ENCODE peak calls at places on chromosomes 12 and 14, in nine cellular contexts. F is H54; H is nephron progenitor cell; Y is lower lobe of right lung; V is CD4-positive, alpha-beta memory T cell; K is AG10803; S is NB4; P is A172; D is left ventricle myocardium inferior. M is an unnamed sample.

GRCh38 chr12:65879878-65880277 is 55.6 kb downstream of the HMGA2 start:
- DNase-seq in D (no peak), V (no peak), K (peak), H (no peak), Y (no peak), S (no peak), F (peak), P (peak), M (no peak)

GRCh38 chr12:42299392-42300308 is 26.2 kb downstream of the ZCRB1 start:
- DNase-seq in H (no peak), S (peak), Y (no peak), D (no peak), V (peak), K (peak), P (peak), F (no peak), M (peak)

GRCh38 chr12:115760231-115760630 is 517.3 kb downstream of the MED13L start:
- DNase-seq in F (no peak), S (no peak), P (no peak), K (no peak), H (no peak), D (no peak), Y (no peak), V (no peak), M (no peak)

GRCh38 chr14:40909906-40910305 is 696.8 kb upstream of the LRFN5 start:
- DNase-seq in K (no peak), P (no peak), V (no peak), D (no peak), F (no peak), S (no peak), H (no peak), Y (no peak), M (peak)

GRCh38 chr12:9742665-9743064 is 9.8 kb upstream of the CLECL1 start:
- DNase-seq in Y (no peak), H (no peak), S (no peak), D (no peak), F (no peak), V (peak), K (no peak), P (no peak), M (no peak)

GRCh38 chr12:49013403-49013802 is 5.2 kb downstream of the PRKAG1 start:
- DNase-seq in H (no peak), P (no peak), F (no peak), Y (no peak), S (no peak), V (no peak), K (no peak), D (no peak), M (no peak)

GRCh38 chr12:117685115-117685926 is 283.5 kb downstream of the KSR2 start:
- DNase-seq in F (peak), P (peak), S (peak), H (peak), K (peak), Y (no peak), V (no peak), D (no peak), M (peak)

GRCh38 chr12:77402726-77403125 is 337.4 kb upstream of the E2F7 start:
- DNase-seq in K (peak), F (no peak), Y (no peak), D (no peak), P (peak), S (no peak), H (no peak), V (no peak), M (peak)

GRCh38 chr12:116539905-116540482 is 19.2 kb upstream of the MAP1LC3B2 start:
- DNase-seq in D (peak), H (no peak), S (no peak), V (no peak), Y (peak), P (no peak), K (peak), F (no peak), M (peak)

GRCh38 chr12:103330672-103331071 is 165.1 kb downstream of the C12orf42 start:
- DNase-seq in D (no peak), F (no peak), P (no peak), S (no peak), V (no peak), Y (no peak), H (no peak), K (no peak), M (no peak)

GRCh38 chr14:22657861-22658260 is 13.7 kb upstream of the OR6J1 start:
- DNase-seq in P (no peak), K (peak), V (no peak), D (no peak), S (peak), Y (no peak), H (no peak), F (no peak), M (peak)

GRCh38 chr12:10235761-10236631 is 23.3 kb downstream of the GABARAPL1 start:
- DNase-seq in H (peak), D (no peak), S (peak), V (peak), Y (no peak), F (peak), K (peak), P (peak), M (peak)

GRCh38 chr14:72521968-72522741 is 371.7 kb downstream of the DPF3 start:
- DNase-seq in S (no peak), K (no peak), V (no peak), Y (no peak), H (no peak), P (no peak), F (no peak), D (no peak), M (no peak)

GRCh38 chr12:96311191-96311590 is 89.0 kb downstream of the CDK17 start:
- DNase-seq in S (no peak), F (no peak), P (no peak), K (no peak), V (no peak), D (no peak), H (no peak), Y (no peak), M (no peak)

GRCh38 chr12:88643685-88644084 is 63.4 kb upstream of the KITLG start:
- DNase-seq in H (no peak), D (no peak), V (no peak), Y (no peak), P (no peak), F (no peak), K (peak), S (no peak), M (no peak)

GRCh38 chr12:119659289-119659897 is 8.5 kb upstream of the PRKAB1 start:
- DNase-seq in F (peak), V (peak), K (no peak), D (no peak), H (peak), P (no peak), S (peak), Y (no peak), M (peak)

GRCh38 chr12:108484431-108484830 is 30.6 kb upstream of the FICD start:
- DNase-seq in K (no peak), S (no peak), H (no peak), D (no peak), V (no peak), P (no peak), F (no peak), Y (no peak), M (no peak)

GRCh38 chr12:118137148-118137678 is 1.3 kb downstream of the PEBP1 start:
- DNase-seq in F (no peak), Y (no peak), K (no peak), D (no peak), V (no peak), S (no peak), P (no peak), H (no peak), M (no peak)

GRCh38 chr12:127162902-127163301 is 1104.1 kb upstream of the TMEM132C start:
- DNase-seq in S (peak), Y (no peak), P (peak), F (peak), H (no peak), V (no peak), D (no peak), K (peak), M (no peak)

GRCh38 chr12:107891967-107892366 is 117.5 kb downstream of the ASCL4 start:
- DNase-seq in S (peak), Y (no peak), F (no peak), H (no peak), P (no peak), D (no peak), V (no peak), K (peak), M (no peak)